ENCODE peak calls at places on chromosomes 3 and 15, in nine cellular contexts. H is hepatocyte, A is neural progenitor cell, B is HepG2, K is GM23248, U is OCI-LY7, Y is HCT116, Q is fibroblast of lung, X is K562. E is an unnamed sample. For H4K20me1, the result is how much of the 10 kb centered on the place peaks cover.

GRCh38 chr3:44918581-44918980 is 44.2 kb downstream of the TGM4 start:
- DNase-seq in H (no peak), A (no peak), B (no peak), K (no peak), U (no peak), Y (no peak), Q (no peak), X (no peak), E (no peak)

GRCh38 chr3:152780553-152780952 is 54.4 kb upstream of the P2RY1 start:
- DNase-seq in H (no peak), A (no peak), B (no peak), K (peak), U (no peak), Y (no peak), Q (peak), X (no peak), E (peak)

GRCh38 chr3:177554900-177555759 is 357.8 kb upstream of the TBL1XR1 start:
- DNase-seq in H (no peak), A (no peak), B (no peak), K (peak), U (no peak), Y (no peak), Q (peak), X (no peak), E (peak)

GRCh38 chr3:38111201-38111600 is 25.7 kb downstream of the ACAA1 start:
- DNase-seq in H (no peak), A (no peak), B (no peak), K (no peak), U (no peak), Y (no peak), Q (no peak), X (no peak), E (no peak)

GRCh38 chr3:65974505-65974904 is 64.2 kb downstream of the MAGI1 start:
- DNase-seq in H (no peak), A (no peak), B (no peak), K (no peak), U (no peak), Y (no peak), Q (no peak), X (no peak), E (no peak)

GRCh38 chr15:32738677-32739076 is 20.9 kb downstream of the GREM1 start:
- DNase-seq in H (no peak), A (no peak), B (no peak), K (peak), U (no peak), Y (no peak), Q (no peak), X (no peak), E (no peak)

GRCh38 chr15:60660290-60661051 is 181.5 kb upstream of the ICE2 start:
- DNase-seq in H (peak), A (no peak), B (no peak), K (peak), U (no peak), Y (no peak), Q (peak), X (no peak), E (peak)

GRCh38 chr3:194801378-194802124 is 115.9 kb downstream of the FAM43A start:
- DNase-seq in H (no peak), A (peak), B (no peak), K (no peak), U (no peak), Y (no peak), Q (no peak), X (no peak), E (no peak)

GRCh38 chr3:130894130-130894872 is 417 bp downstream of the ATP2C1 start:
- DNase-seq in H (peak), A (peak), B (peak), K (peak), U (peak), Y (no peak), Q (peak), X (peak), E (peak)

GRCh38 chr15:51917493-51917892 is 54.1 kb downstream of the LEO1 start:
- DNase-seq in H (peak), A (peak), B (peak), K (peak), U (peak), Y (peak), Q (peak), X (peak), E (no peak)

GRCh38 chr15:69578792-69579587 is 126.4 kb downstream of the RPLP1 start:
- DNase-seq in H (no peak), A (no peak), B (no peak), K (no peak), U (no peak), Y (no peak), Q (peak), X (no peak), E (peak)

GRCh38 chr3:1087066-1087555 is 5.7 kb upstream of the CNTN6 start:
- DNase-seq in H (peak), A (peak), B (no peak), K (peak), U (no peak), Y (no peak), Q (peak), X (no peak), E (peak)

GRCh38 chr3:151468284-151468917 is 7.5 kb upstream of the IGSF10 start:
- DNase-seq in H (peak), A (peak), B (peak), K (peak), U (peak), Y (peak), Q (peak), X (peak), E (peak)

GRCh38 chr15:95422255-95422654 is 908.2 kb upstream of the NR2F2 start:
- DNase-seq in H (no peak), A (no peak), B (no peak), K (no peak), U (no peak), Y (no peak), Q (no peak), X (no peak), E (no peak)

GRCh38 chr3:107429330-107430181 is 52.3 kb downstream of the CCDC54 start:
- DNase-seq in H (peak), A (peak), B (peak), K (peak), U (peak), Y (peak), Q (peak), X (peak), E (peak)

GRCh38 chr3:141127344-141128125 is 76.4 kb downstream of the SPSB4 start:
- DNase-seq in H (no peak), A (peak), B (no peak), K (no peak), U (no peak), Y (no peak), Q (no peak), X (no peak), E (no peak)

GRCh38 chr3:145785650-145786049 is 375.3 kb downstream of the PLOD2 start:
- DNase-seq in H (no peak), A (no peak), B (no peak), K (no peak), U (no peak), Y (no peak), Q (no peak), X (no peak), E (no peak)

GRCh38 chr3:89276116-89276515 is 168.7 kb downstream of the EPHA3 start:
- DNase-seq in H (no peak), A (no peak), B (no peak), K (no peak), U (no peak), Y (no peak), Q (no peak), X (no peak), E (no peak)
- H4K20me1 ChIP-seq in H (under half), A (under half), B (under half), K (under half), U (under half), Y (under half), Q (under half), X (under half), E (under half)

GRCh38 chr3:36372534-36372935 is 7.8 kb upstream of the STAC start:
- DNase-seq in H (no peak), A (no peak), B (no peak), K (peak), U (no peak), Y (no peak), Q (peak), X (no peak), E (peak)
- H2AFZ ChIP-seq in H (no peak), A (no peak), B (no peak), K (no peak), U (no peak), Y (no peak), Q (no peak), X (no peak), E (no peak)

GRCh38 chr3:114953215-114953799 is 193.8 kb downstream of the ZBTB20 start:
- DNase-seq in H (no peak), A (no peak), B (no peak), K (no peak), U (no peak), Y (no peak), Q (no peak), X (no peak), E (no peak)
- H4K20me1 ChIP-seq in H (under half), A (under half), B (under half), K (under half), U (under half), Y (under half), Q (under half), X (under half), E (under half)

DNA sequence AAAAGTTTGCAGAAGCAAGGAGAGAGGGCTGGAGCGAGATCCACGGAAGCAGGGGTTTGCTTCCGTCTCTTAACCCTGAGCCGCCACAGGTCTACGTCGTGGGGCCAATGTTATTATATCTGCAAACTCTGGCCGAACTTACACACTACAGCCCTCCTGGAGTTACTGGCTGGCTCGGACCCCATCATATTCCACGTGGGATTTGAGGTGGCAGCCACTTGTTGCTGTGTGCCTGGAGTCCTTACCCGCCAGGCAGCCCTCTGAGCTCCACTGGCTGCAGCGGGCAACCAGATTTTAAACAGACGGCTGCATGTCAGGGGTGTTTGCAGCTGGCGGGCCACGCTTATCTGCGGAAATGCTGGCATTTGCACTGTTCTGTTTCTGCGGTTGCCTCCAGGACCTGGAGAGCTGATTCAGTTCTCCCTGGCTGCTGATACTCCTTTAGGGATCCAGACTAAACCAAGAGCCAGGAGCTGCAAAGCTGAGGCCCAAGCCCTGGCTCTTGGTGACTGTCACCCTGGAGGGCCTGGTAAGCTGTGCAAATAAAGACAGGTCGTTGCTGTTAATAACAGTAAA is 34.7 kb downstream of the TM2D3 start:
- DNase-seq in H (no peak), A (no peak), B (no peak), K (no peak), U (no peak), Y (no peak), Q (no peak), X (no peak), E (no peak)
- H2AFZ ChIP-seq in H (no peak), A (no peak), B (no peak), K (no peak), U (no peak), Y (no peak), Q (no peak), X (no peak), E (no peak)

E was measured in astrocyte.